ENCODE peak calls at places on chromosomes 6 and 20, in seven cellular contexts. M is SK-N-SH, P is GM12878, I is K562, B is HCT116, O is H1, X is HepG2. H is an unnamed sample.

GRCh38 chr6:25113436-25113835 is 165.7 kb upstream of the CARMIL1 start:
- DNase-seq in M (no peak), P (no peak), I (no peak), B (no peak), O (no peak), X (no peak), H (no peak)

GRCh38 chr20:53032021-53033001 is 60.2 kb downstream of the TSHZ2 start:
- DNase-seq in M (no peak), P (no peak), I (no peak), B (no peak), O (no peak), X (no peak), H (peak; percentile 18)

GRCh38 chr6:43308101-43308989 is at the start of gene CRIP3:
- DNase-seq in M (no peak), P (no peak), I (peak; percentile 59), B (no peak), O (peak; percentile 86), X (no peak), H (no peak)

GRCh38 chr6:32113386-32114352 is 4.5 kb upstream of the TNXB start:
- DNase-seq in M (peak; percentile 53), P (no peak), I (peak; percentile 63), B (no peak), O (no peak), X (peak; percentile 80), H (no peak)

GRCh38 chr6:166708466-166708865 is 81.4 kb upstream of the RPS6KA2 start:
- DNase-seq in M (no peak), P (no peak), I (no peak), B (no peak), O (no peak), X (no peak), H (no peak)

GRCh38 chr20:61045091-61045490 is 207.0 kb upstream of the CDH4 start:
- DNase-seq in M (no peak), P (no peak), I (no peak), B (no peak), O (no peak), X (no peak), H (no peak)

GRCh38 chr20:17531537-17532025 is 402 bp upstream of the BFSP1 start:
- DNase-seq in M (no peak), P (no peak), I (no peak), B (no peak), O (no peak), X (no peak), H (no peak)

GRCh38 chr6:164150221-164150620 is 735.7 kb downstream of the QKI start:
- DNase-seq in M (no peak), P (no peak), I (no peak), B (no peak), O (no peak), X (no peak), H (no peak)

GRCh38 chr6:55868910-55869479 is 6.4 kb downstream of the BMP5 start:
- DNase-seq in M (no peak), P (peak; percentile 59), I (no peak), B (peak; percentile 2), O (no peak), X (no peak), H (no peak)

GRCh38 chr6:72321741-72322140 is 300.1 kb upstream of the KCNQ5 start:
- DNase-seq in M (no peak), P (no peak), I (no peak), B (no peak), O (no peak), X (no peak), H (no peak)

GRCh38 chr6:64254558-64254957 is 619.0 kb downstream of the PHF3 start:
- DNase-seq in M (no peak), P (no peak), I (no peak), B (no peak), O (no peak), X (peak; percentile 10), H (no peak)

GRCh38 chr6:166767191-166767590 is 140.1 kb upstream of the RPS6KA2 start:
- DNase-seq in M (no peak), P (no peak), I (no peak), B (no peak), O (no peak), X (no peak), H (no peak)

GRCh38 chr20:63553933-63554290 is at the start of gene FNDC11:
- DNase-seq in M (peak; percentile 88), P (no peak), I (peak; percentile 72), B (no peak), O (peak; percentile 84), X (no peak), H (no peak)

GRCh38 chr6:112482373-112482772 is 135.2 kb downstream of the RFPL4B start:
- DNase-seq in M (no peak), P (no peak), I (no peak), B (no peak), O (no peak), X (no peak), H (no peak)

GRCh38 chr6:12504325-12504966 is 212.1 kb upstream of the PHACTR1 start:
- DNase-seq in M (peak; percentile 20), P (peak; percentile 32), I (peak; percentile 46), B (peak; percentile 48), O (no peak), X (peak; percentile 47), H (peak; percentile 66)

GRCh38 chr20:10093087-10093591 is 58.4 kb downstream of the ANKEF1 start:
- DNase-seq in M (no peak), P (no peak), I (no peak), B (no peak), O (no peak), X (no peak), H (peak; percentile 54)

GRCh38 chr6:165962361-165962760 is 205.3 kb downstream of the TBXT start:
- DNase-seq in M (no peak), P (no peak), I (no peak), B (no peak), O (no peak), X (no peak), H (no peak)

GRCh38 chr6:124968401-124968800 is 6.2 kb downstream of the RNF217 start:
- DNase-seq in M (no peak), P (no peak), I (no peak), B (no peak), O (no peak), X (no peak), H (no peak)

GRCh38 chr6:137044366-137045220 is at the start of gene IL20RA:
- DNase-seq in M (peak; percentile 87), P (no peak), I (no peak), B (no peak), O (peak; percentile 72), X (no peak), H (peak; percentile 87)

GRCh38 chr6:14871196-14871595 is 374.7 kb upstream of the JARID2 start:
- DNase-seq in M (no peak), P (no peak), I (no peak), B (no peak), O (no peak), X (no peak), H (no peak)

DNA sequence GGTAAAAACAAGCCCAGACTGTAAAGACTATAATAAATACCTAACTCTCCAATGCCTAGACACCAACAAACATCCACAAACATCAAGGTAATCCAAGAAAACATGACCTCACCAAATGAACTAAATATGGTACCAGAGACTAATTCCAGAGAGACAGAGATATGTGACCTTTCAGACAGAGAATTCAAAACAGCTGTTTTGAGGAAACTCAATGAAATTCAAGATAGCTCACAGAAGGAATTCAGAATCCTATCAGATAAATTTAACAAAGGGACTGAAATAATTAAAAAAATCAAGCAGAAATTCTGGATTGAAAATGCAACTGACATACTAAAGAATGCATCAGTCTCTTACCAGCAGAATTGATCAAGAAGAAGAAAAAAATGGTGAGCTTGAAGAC is 26.6 kb downstream of the NCOA6 start:
- DNase-seq in M (no peak), P (no peak), I (no peak), B (no peak), O (no peak), X (no peak), H (no peak)
- TF ChIP-seq JUND in M (no peak), P (no peak), I (no peak), B (no peak), O (no peak), X (no peak), H (no peak)

GRCh38 chr6:139853302-139853992 is 479.0 kb upstream of the CITED2 start:
- DNase-seq in M (no peak), P (no peak), I (no peak), B (no peak), O (no peak), X (peak; percentile 17), H (no peak)
- TF ChIP-seq JUND in M (no peak), P (no peak), I (no peak), B (no peak), O (no peak), X (no peak), H (no peak)

GRCh38 chr20:14189794-14190402 is 147.5 kb downstream of the FLRT3 start:
- DNase-seq in M (peak; percentile 21), P (no peak), I (no peak), B (peak; percentile 31), O (no peak), X (peak; percentile 30), H (peak; percentile 12)
- TF ChIP-seq JUND in M (no peak), P (no peak), I (no peak), B (no peak), O (no peak), X (no peak), H (no peak)

GRCh38 chr6:193180-193579 is 99.1 kb upstream of the DUSP22 start:
- DNase-seq in M (no peak), P (no peak), I (no peak), B (no peak), O (no peak), X (no peak), H (no peak)

GRCh38 chr6:193773-194310 is 98.4 kb upstream of the DUSP22 start:
- DNase-seq in M (no peak), P (peak; percentile 93), I (no peak), B (no peak), O (no peak), X (no peak), H (no peak)

GRCh38 chr6:196543-196942 is 95.7 kb upstream of the DUSP22 start:
- DNase-seq in M (no peak), P (no peak), I (no peak), B (no peak), O (no peak), X (no peak), H (no peak)

GRCh38 chr6:192313-192664 is 100.0 kb upstream of the DUSP22 start:
- DNase-seq in M (no peak), P (no peak), I (no peak), B (no peak), O (no peak), X (no peak), H (no peak)

DNA sequence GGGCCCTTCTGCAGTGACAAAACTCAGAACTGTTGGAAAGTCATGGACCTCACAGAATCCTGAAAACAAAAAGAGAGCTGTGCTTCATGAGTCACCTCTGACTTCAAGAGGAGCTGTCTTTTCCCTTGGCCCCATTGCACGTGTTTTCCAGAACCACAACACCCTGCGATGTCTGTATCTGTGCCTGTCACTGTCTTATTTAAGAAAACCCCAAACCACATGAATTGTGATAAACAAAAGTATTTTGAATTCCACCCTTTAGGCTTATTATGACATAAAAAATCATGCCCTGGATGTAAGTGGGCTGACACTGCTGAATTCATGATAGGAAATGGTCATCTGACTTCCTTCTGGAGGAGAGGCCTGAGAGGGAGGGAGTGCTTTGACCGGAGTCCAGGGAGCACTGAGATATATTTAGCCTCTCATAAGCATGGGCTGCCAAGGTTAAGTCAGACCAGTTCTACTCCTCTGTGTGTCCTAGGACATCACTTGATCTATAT is 96.4 kb upstream of the DUSP22 start:
- DNase-seq in M (no peak), P (no peak), I (no peak), B (no peak), O (no peak), X (no peak), H (no peak)
- TF ChIP-seq JUND in M (no peak), P (no peak), I (no peak), B (no peak), O (no peak), X (no peak), H (no peak)

H was measured in T47D.